ENCODE peak calls at places on chromosome 18, in four cellular contexts. Z is T-helper 2 cell, G is NCI-H345, K is GM23248. L is an unnamed sample.

GRCh38 chr18:36805105-36805504 is 23.7 kb downstream of the TPGS2 start:
- DNase-seq in G (no peak), K (no peak), Z (no peak), L (no peak)

GRCh38 chr18:22168360-22168921 is 948 bp upstream of the GATA6 start:
- DNase-seq in Z (peak; percentile 40), G (no peak), K (no peak), L (peak; percentile 79)

GRCh38 chr18:55452123-55452611 is 135.8 kb downstream of the TCF4 start:
- DNase-seq in K (peak; percentile 47), G (peak; percentile 59), Z (no peak), L (no peak)

GRCh38 chr18:56501896-56502295 is 136.5 kb downstream of the TXNL1 start:
- DNase-seq in K (no peak), G (no peak), Z (no peak), L (no peak)

GRCh38 chr18:49164738-49165137 is 214.0 kb upstream of the SMAD7 start:
- DNase-seq in K (no peak), Z (no peak), G (no peak), L (no peak)

GRCh38 chr18:3540805-3541548 is 91.0 kb downstream of the TGIF1 start:
- DNase-seq in K (no peak), G (no peak), Z (no peak), L (no peak)

GRCh38 chr18:36372902-36373301 is 75.4 kb downstream of the FHOD3 start:
- DNase-seq in K (peak; percentile 17), G (no peak), Z (no peak), L (no peak)

GRCh38 chr18:52392160-52392559 is 52.2 kb downstream of the DCC start:
- DNase-seq in Z (no peak), K (no peak), G (no peak), L (no peak)

GRCh38 chr18:5304232-5304631 is 8.7 kb upstream of the ZBTB14 start:
- DNase-seq in G (no peak), K (no peak), Z (no peak), L (no peak)

GRCh38 chr18:56789889-56790180 is 138.7 kb downstream of the WDR7 start:
- DNase-seq in G (no peak), K (no peak), Z (no peak), L (no peak)

GRCh38 chr18:75483662-75484061 is 56.2 kb upstream of the SMIM21 start:
- DNase-seq in G (no peak), K (no peak), Z (no peak), L (peak; percentile 34)

GRCh38 chr18:79914614-79915160 is 36.8 kb downstream of the SLC66A2 start:
- DNase-seq in Z (no peak), K (no peak), G (no peak), L (no peak)

GRCh38 chr18:2425426-2426317 is 145.6 kb downstream of the METTL4 start:
- DNase-seq in Z (no peak), K (peak; percentile 55), G (no peak), L (no peak)

GRCh38 chr18:12281861-12282260 is 26.2 kb upstream of the TUBB6 start:
- DNase-seq in K (no peak), Z (no peak), G (no peak), L (no peak)